ENCODE peak calls at places on chromosomes 11 and 22, in five cellular contexts. O, Q, R, X and K are unnamed samples. For H3K4me1, the result is how much of the 10 kb centered on the place peaks cover.

GRCh38 chr22:18156878-18157713 is 7.1 kb downstream of the USP18 start:
- DNase-seq in X (peak), Q (peak), R (peak), O (peak), K (peak)

GRCh38 chr11:64233913-64234839 is at the start of gene VEGFB:
- DNase-seq in O (peak), X (peak), R (no peak), Q (no peak), K (peak)

GRCh38 chr11:120622189-120622912 is 110.8 kb downstream of the GRIK4 start:
- DNase-seq in R (peak), O (no peak), X (peak), Q (no peak), K (no peak)

GRCh38 chr11:32154275-32154674 is 63.4 kb downstream of the RCN1 start:
- DNase-seq in O (no peak), X (peak), R (peak), Q (no peak), K (no peak)

GRCh38 chr22:22692707-22693530 is 48.5 kb downstream of the GGTLC2 start:
- DNase-seq in Q (no peak), R (peak), O (peak), X (peak), K (peak)

GRCh38 chr11:34204396-34205279 is 99.2 kb downstream of the NAT10 start:
- DNase-seq in Q (no peak), R (peak), X (no peak), O (peak), K (no peak)

GRCh38 chr11:114243461-114244372 is 52.5 kb upstream of the NNMT start:
- DNase-seq in R (no peak), O (no peak), X (no peak), Q (no peak), K (peak)

GRCh38 chr11:33936745-33937612 is 45.1 kb upstream of the LMO2 start:
- DNase-seq in O (no peak), R (peak), X (peak), Q (peak), K (peak)

GRCh38 chr11:60214386-60214785 is 28.6 kb downstream of the MS4A4E start:
- DNase-seq in Q (no peak), R (no peak), O (no peak), X (no peak), K (no peak)

GRCh38 chr22:46001426-46002106 is 24.6 kb upstream of the WNT7B start:
- DNase-seq in R (no peak), Q (no peak), X (no peak), O (no peak), K (peak)

GRCh38 chr11:12269104-12269441 is 108.3 kb upstream of the PARVA start:
- DNase-seq in Q (no peak), O (peak), X (no peak), R (no peak), K (peak)

GRCh38 chr11:116578971-116579687 is 193.7 kb downstream of the BUD13 start:
- DNase-seq in Q (no peak), O (no peak), X (no peak), R (no peak), K (no peak)

GRCh38 chr11:35717520-35717919 is 54.9 kb downstream of the TRIM44 start:
- DNase-seq in Q (no peak), O (no peak), X (no peak), R (no peak), K (no peak)

GRCh38 chr11:120228794-120229384 is 11.1 kb upstream of the POU2F3 start:
- DNase-seq in X (peak), R (no peak), O (no peak), Q (no peak), K (no peak)

GRCh38 chr11:48150213-48150612 is 66.4 kb upstream of the OR4B1 start:
- DNase-seq in Q (no peak), X (no peak), R (peak), O (no peak), K (no peak)

GRCh38 chr11:46183819-46184218 is 62.6 kb upstream of the PHF21A start:
- DNase-seq in X (no peak), Q (no peak), R (peak), O (no peak), K (no peak)

GRCh38 chr11:12799373-12799835 is 125.2 kb downstream of the TEAD1 start:
- DNase-seq in O (no peak), R (no peak), Q (no peak), X (no peak), K (no peak)

GRCh38 chr11:8989411-8989810 is 14.4 kb downstream of the NRIP3 start:
- DNase-seq in O (no peak), Q (no peak), R (peak), X (peak), K (no peak)

GRCh38 chr11:898160-898517 is 12.5 kb downstream of the CHID1 start:
- DNase-seq in X (peak), O (no peak), R (no peak), Q (no peak), K (no peak)

GRCh38 chr11:130599073-130599654 is 150.7 kb downstream of the ADAMTS15 start:
- DNase-seq in Q (no peak), R (no peak), X (no peak), O (peak), K (peak)

GRCh38 chr11:111527279-111527678 is 12.7 kb downstream of the HOATZ start:
- DNase-seq in O (no peak), R (no peak), X (no peak), Q (no peak), K (no peak)

GRCh38 chr22:25382762-25383161 is 163.3 kb downstream of the CRYBB2 start:
- DNase-seq in Q (no peak), X (no peak), R (no peak), O (no peak), K (no peak)
- TF ChIP-seq CTCF in Q (no peak), X (no peak), R (no peak), O (no peak), K (no peak)

GRCh38 chr11:122743949-122744876 is 88.7 kb downstream of the UBASH3B start:
- DNase-seq in R (no peak), O (peak), Q (no peak), X (no peak), K (peak)

GRCh38 chr11:122737951-122738693 is 82.6 kb downstream of the UBASH3B start:
- DNase-seq in R (no peak), Q (no peak), O (no peak), X (no peak), K (no peak)

GRCh38 chr11:122742350-122742749 is 86.8 kb downstream of the UBASH3B start:
- DNase-seq in Q (no peak), O (no peak), R (no peak), X (no peak), K (no peak)

GRCh38 chr11:122743093-122743741 is 87.7 kb downstream of the UBASH3B start:
- DNase-seq in Q (no peak), R (no peak), O (no peak), X (no peak), K (no peak)

DNA sequence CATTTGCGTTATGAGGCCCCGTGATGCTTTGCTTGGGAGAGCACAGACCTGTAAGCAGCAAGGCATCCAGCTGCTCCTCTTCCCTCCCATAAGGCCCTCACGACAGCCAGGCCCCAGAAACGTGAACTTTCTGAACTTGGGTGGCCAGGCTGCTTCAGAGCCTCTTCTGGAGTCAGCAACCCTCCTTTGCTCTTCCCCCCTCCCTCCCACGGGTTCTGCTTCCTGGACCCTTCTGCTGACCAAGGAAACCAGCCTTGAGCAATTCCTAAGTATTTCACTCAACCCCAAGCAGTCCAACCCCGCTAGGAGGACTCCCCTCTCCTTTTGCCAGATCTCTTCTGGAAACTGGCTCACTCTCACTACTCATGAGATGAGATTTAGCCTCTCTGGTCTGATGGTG is 86.1 kb downstream of the UBASH3B start:
- DNase-seq in O (no peak), Q (no peak), R (no peak), X (no peak), K (peak)
- H3K4me1 ChIP-seq in O (under half), Q (under half), R (under half), X (under half), K (under half)

GRCh38 chr11:95138448-95138847 is 48.8 kb downstream of the ENDOD1 start:
- DNase-seq in O (no peak), X (peak), R (no peak), Q (no peak), K (no peak)
- TF ChIP-seq CTCF in O (no peak), X (peak), R (no peak), Q (no peak), K (no peak)

DNA sequence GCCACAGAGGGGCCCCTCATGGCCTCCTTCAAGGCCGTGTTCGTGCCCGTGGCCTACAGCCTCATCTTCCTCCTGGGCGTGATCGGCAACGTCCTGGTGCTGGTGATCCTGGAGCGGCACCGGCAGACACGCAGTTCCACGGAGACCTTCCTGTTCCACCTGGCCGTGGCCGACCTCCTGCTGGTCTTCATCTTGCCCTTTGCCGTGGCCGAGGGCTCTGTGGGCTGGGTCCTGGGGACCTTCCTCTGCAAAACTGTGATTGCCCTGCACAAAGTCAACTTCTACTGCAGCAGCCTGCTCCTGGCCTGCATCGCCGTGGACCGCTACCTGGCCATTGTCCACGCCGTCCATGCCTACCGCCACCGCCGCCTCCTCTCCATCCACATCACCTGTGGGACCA is 10.0 kb downstream of the CXCR5 start:
- DNase-seq in X (no peak), R (no peak), O (no peak), Q (no peak), K (no peak)
- H3K4me1 ChIP-seq in X (under half), R (under half), O (under half), Q (half or more), K (under half)

DNA sequence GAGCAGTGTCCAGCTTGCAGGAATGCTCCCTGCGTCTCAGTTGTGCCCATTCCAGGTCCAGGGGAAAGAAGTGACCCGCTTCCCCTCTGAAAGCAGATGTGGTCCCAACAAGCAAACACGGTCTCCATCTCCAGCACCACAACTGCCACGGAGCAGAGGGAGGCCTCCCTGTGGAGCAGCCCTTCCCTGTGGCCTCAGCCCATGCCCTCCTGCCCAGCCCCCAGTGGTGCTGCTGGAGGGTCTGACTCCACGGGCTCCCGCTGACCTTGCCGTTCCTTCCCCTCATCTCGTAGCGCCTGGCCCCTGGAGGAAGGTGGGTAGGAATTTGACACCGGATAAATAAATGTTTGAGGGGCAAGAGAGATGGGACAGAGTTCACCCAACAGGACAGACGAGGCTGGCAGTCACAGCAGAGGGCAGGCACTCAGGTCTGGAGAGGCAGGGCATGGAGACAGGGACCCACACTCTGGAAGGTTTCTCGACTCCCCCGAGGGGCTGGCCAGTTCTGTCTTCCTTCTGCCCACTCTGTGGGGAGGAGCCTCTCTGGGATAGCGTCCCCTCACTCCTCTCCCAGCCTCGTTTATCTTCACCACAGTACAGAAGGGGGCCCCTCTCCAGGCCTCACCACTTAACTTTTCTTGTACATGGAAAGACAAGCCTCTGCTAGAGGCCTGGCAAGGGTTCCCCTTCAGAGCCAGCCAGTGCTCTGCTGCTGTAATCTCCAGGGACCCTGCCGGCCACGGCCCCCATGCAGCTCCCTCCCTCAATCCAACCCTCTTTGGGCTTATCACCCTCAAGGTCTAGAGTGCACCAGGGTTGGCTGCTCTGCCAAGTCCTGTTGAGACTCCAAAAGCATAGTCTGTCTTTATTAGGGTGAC is 7.5 kb upstream of the ST3GAL4 start:
- DNase-seq in O (no peak), X (no peak), Q (no peak), R (no peak), K (no peak)
- TF ChIP-seq CTCF in O (no peak), X (no peak), Q (no peak), R (no peak), K (no peak)

DNA sequence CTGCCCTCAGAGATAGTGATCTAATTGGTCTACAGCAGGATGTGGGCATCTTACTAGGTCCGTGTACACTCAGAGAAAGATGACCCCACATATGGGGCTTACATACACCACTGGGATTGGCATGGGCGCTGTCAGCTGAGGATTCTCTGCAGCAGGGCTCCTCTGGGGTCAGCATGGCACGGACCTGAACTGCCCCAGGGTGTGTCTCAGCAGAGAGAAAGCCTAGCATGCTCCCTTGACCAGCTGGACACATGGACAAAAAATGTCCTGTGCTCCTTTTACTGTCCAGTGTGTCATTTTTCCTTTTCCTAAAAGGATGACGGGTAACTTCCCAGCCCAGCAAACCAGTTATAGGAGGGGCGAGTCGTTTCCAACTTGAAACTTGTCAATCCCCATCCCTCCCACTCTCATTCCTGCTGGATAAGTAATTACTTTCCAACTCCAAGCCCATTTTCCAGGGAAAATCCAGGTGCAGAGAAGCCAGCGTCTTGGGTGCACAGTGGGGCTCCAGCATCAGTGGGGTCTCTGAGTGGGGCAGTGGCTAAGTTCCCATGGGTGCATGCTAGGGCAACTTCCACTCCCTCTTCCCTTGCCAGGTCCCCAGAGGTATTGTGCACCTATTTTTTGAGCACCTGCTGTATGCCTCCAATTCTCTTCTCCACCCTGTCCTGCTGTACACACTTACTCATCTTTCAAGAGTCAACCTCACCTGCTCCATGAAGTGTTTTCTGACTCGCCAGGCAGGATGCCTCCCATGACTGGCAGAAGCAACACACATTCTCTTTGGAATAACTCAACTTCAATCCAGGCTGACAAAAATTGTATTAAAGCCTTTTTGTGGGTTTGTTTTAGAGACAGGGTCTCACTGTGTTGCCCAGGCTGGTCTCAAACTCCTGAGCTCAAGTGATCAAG is 5.0 kb downstream of the VSTM5 start:
- DNase-seq in R (peak), O (no peak), X (no peak), Q (no peak), K (no peak)
- H3K4me1 ChIP-seq in R (under half), O (under half), X (under half), Q (under half), K (under half)